ENCODE peak calls at places on chromosomes 3 and 15, in eight cellular contexts. I is iPS-NIHi11; G is DMS79 treated with DMSO at 0.1 percent for 48 hours; W is CD14-positive monocyte; V is psoas muscle; Z is endodermal cell; Y is stimulated activated CD4-positive, alpha-beta T cell treated with anti-CD3 and anti-CD28 coated beads, Interleukin-2, amount 100 ng/mL, for 48 hours; C is stomach. A is an unnamed sample.

GRCh38 chr3:137165117-137165806 is 207.5 kb downstream of the IL20RB start:
- DNase-seq in I (no peak), G (no peak), W (no peak), V (no peak), Z (peak), Y (no peak), C (no peak), A (no peak)

GRCh38 chr3:196202516-196202970 is 8.7 kb downstream of the ZDHHC19 start:
- DNase-seq in I (no peak), G (no peak), W (peak), V (peak), Z (no peak), Y (no peak), C (no peak), A (no peak)

GRCh38 chr3:107430214-107431047 is 53.2 kb downstream of the CCDC54 start:
- DNase-seq in I (no peak), G (no peak), W (no peak), V (peak), Z (peak), Y (no peak), C (no peak), A (no peak)

GRCh38 chr3:139533781-139534443 is 5.6 kb downstream of the RBP1 start:
- DNase-seq in I (peak), G (peak), W (no peak), V (no peak), Z (no peak), Y (no peak), C (no peak), A (no peak)

GRCh38 chr15:69939513-69940440 is 157.9 kb downstream of the TLE3 start:
- DNase-seq in I (peak), G (no peak), W (no peak), V (no peak), Z (peak), Y (no peak), C (no peak), A (no peak)

GRCh38 chr15:35479423-35479822 is 66.5 kb downstream of the DPH6 start:
- DNase-seq in I (peak), G (no peak), W (no peak), V (no peak), Z (peak), Y (no peak), C (no peak), A (no peak)

GRCh38 chr3:5194801-5195509 is 7.4 kb downstream of the EDEM1 start:
- DNase-seq in I (no peak), G (no peak), W (peak), V (no peak), Z (no peak), Y (no peak), C (no peak), A (no peak)

GRCh38 chr3:141331370-141332318 is 36.7 kb upstream of the ZBTB38 start:
- DNase-seq in I (no peak), G (no peak), W (no peak), V (peak), Z (no peak), Y (no peak), C (no peak), A (peak)

GRCh38 chr15:64948916-64949315 is 37.2 kb downstream of the ANKDD1A start:
- DNase-seq in I (no peak), G (no peak), W (no peak), V (no peak), Z (no peak), Y (no peak), C (no peak), A (no peak)

GRCh38 chr15:93235926-93236781 is 147.1 kb upstream of the RGMA start:
- DNase-seq in I (no peak), G (no peak), W (peak), V (peak), Z (no peak), Y (no peak), C (peak), A (no peak)

GRCh38 chr3:127476936-127477335 is 113.6 kb downstream of the TPRA1 start:
- DNase-seq in I (no peak), G (no peak), W (no peak), V (no peak), Z (no peak), Y (no peak), C (no peak), A (no peak)

GRCh38 chr3:54408328-54408727 is 286.0 kb downstream of the CACNA2D3 start:
- DNase-seq in I (no peak), G (no peak), W (no peak), V (no peak), Z (no peak), Y (no peak), C (no peak), A (no peak)

GRCh38 chr3:39707314-39707909 is 102.0 kb upstream of the MYRIP start:
- DNase-seq in I (peak), G (no peak), W (no peak), V (no peak), Z (no peak), Y (no peak), C (no peak), A (no peak)

GRCh38 chr3:35439626-35440025 is 199.7 kb upstream of the ARPP21 start:
- DNase-seq in I (no peak), G (no peak), W (no peak), V (no peak), Z (no peak), Y (no peak), C (no peak), A (no peak)

GRCh38 chr3:103517013-103517412 is 1082.2 kb downstream of the ZPLD1 start:
- DNase-seq in I (no peak), G (no peak), W (no peak), V (no peak), Z (no peak), Y (no peak), C (no peak), A (no peak)

GRCh38 chr3:186366206-186366605 is 4.2 kb upstream of the DGKG start:
- DNase-seq in I (no peak), G (no peak), W (no peak), V (no peak), Z (no peak), Y (no peak), C (no peak), A (no peak)

GRCh38 chr3:120203016-120203415 is 82.0 kb downstream of the GPR156 start:
- DNase-seq in I (no peak), G (no peak), W (no peak), V (peak), Z (no peak), Y (no peak), C (no peak), A (no peak)

GRCh38 chr3:58471025-58471887 is 20.6 kb upstream of the KCTD6 start:
- DNase-seq in I (peak), G (peak), W (peak), V (no peak), Z (peak), Y (peak), C (no peak), A (no peak)

A was measured in GOT3.